ENCODE peak calls at places on chromosomes 5 and 9, in six cellular contexts. E is SJSA1, A is lung, K is astrocyte, W is transverse colon, P is neuronal stem cell. Y is an unnamed sample. For H3K36me3 and H3K9me3, the result is how much of the 10 kb centered on the place peaks cover.

GRCh38 chr5:71681282-71681681 is 37.8 kb upstream of the CARTPT start:
- DNase-seq in W (no peak), E (no peak), K (peak), A (no peak), P (no peak), Y (no peak)

GRCh38 chr5:106755789-106756188 is 914.9 kb downstream of the EFNA5 start:
- DNase-seq in P (no peak), W (no peak), E (no peak), K (no peak), A (no peak), Y (no peak)

GRCh38 chr9:91180240-91180929 is 181.3 kb downstream of the AUH start:
- DNase-seq in W (no peak), K (no peak), A (peak), P (no peak), E (no peak), Y (no peak)

GRCh38 chr5:36199620-36200019 is 42.1 kb downstream of the NADK2 start:
- DNase-seq in A (no peak), E (no peak), W (no peak), K (peak), P (no peak), Y (no peak)

GRCh38 chr9:14433841-14434511 is 120.0 kb upstream of the NFIB start:
- DNase-seq in W (no peak), P (no peak), K (peak), A (no peak), E (peak), Y (no peak)

GRCh38 chr5:115773010-115773580 is 43.4 kb downstream of the CDO1 start:
- DNase-seq in A (no peak), P (no peak), W (no peak), K (no peak), E (no peak), Y (no peak)

GRCh38 chr9:99385814-99386279 is 163.8 kb downstream of the SEC61B start:
- DNase-seq in E (no peak), P (no peak), K (peak), W (no peak), A (no peak), Y (no peak)

GRCh38 chr5:127313847-127314473 is 23.4 kb downstream of the MEGF10 start:
- DNase-seq in E (peak), A (peak), W (peak), P (no peak), K (no peak), Y (peak)

GRCh38 chr5:93100976-93101375 is 480.0 kb downstream of the NR2F1-AS1 start:
- DNase-seq in W (no peak), P (no peak), K (peak), E (no peak), A (no peak), Y (no peak)

GRCh38 chr5:38237681-38238080 is 20.7 kb upstream of the EGFLAM start:
- DNase-seq in P (no peak), K (no peak), A (no peak), E (no peak), W (no peak), Y (no peak)

GRCh38 chr5:1642621-1643061 is 118.9 kb upstream of the LPCAT1 start:
- DNase-seq in W (no peak), A (no peak), E (no peak), K (no peak), P (no peak), Y (no peak)

GRCh38 chr5:178293815-178294214 is 61.2 kb upstream of the PHYKPL start:
- DNase-seq in P (no peak), W (no peak), K (no peak), E (no peak), A (no peak), Y (no peak)

GRCh38 chr5:128341056-128341455 is 197.0 kb downstream of the FBN2 start:
- DNase-seq in P (no peak), W (no peak), A (no peak), K (no peak), E (no peak), Y (no peak)

GRCh38 chr5:6221141-6221626 is 157.2 kb downstream of the MED10 start:
- DNase-seq in P (no peak), E (no peak), W (no peak), K (no peak), A (no peak), Y (no peak)

GRCh38 chr5:163841-164240 is 27.5 kb upstream of the LRRC14B start:
- DNase-seq in K (no peak), P (no peak), E (no peak), W (no peak), A (no peak), Y (no peak)

GRCh38 chr9:132949709-132950108 is 5.3 kb upstream of the TSC1 start:
- DNase-seq in A (no peak), E (no peak), K (no peak), W (no peak), P (no peak), Y (no peak)

GRCh38 chr9:19992556-19992955 is 203.7 kb upstream of the SLC24A2 start:
- DNase-seq in E (no peak), W (no peak), K (peak), P (no peak), A (no peak), Y (no peak)

GRCh38 chr9:81473708-81474107 is 215.6 kb downstream of the TLE1 start:
- DNase-seq in A (no peak), P (no peak), W (no peak), E (peak), K (no peak), Y (no peak)

GRCh38 chr9:98034593-98035546 is 21.7 kb upstream of the NANS start:
- DNase-seq in K (peak), W (peak), A (peak), P (peak), E (peak), Y (peak)

GRCh38 chr5:137376127-137376526 is 123.0 kb downstream of the SPOCK1 start:
- DNase-seq in K (no peak), E (no peak), A (peak), P (no peak), W (no peak), Y (no peak)

GRCh38 chr9:89413963-89414638 is 83.8 kb downstream of the SEMA4D start:
- DNase-seq in E (no peak), A (no peak), W (no peak), K (no peak), P (no peak), Y (no peak)

GRCh38 chr5:88515881-88516819 is 247.5 kb upstream of the TMEM161B start:
- DNase-seq in K (peak), W (no peak), E (no peak), A (no peak), P (no peak), Y (no peak)

GRCh38 chr5:169064093-169064492 is 236.8 kb downstream of the SLIT3 start:
- DNase-seq in W (no peak), A (peak), P (no peak), E (peak), K (no peak), Y (no peak)

GRCh38 chr9:109771084-109771483 is 8.9 kb upstream of the PALM2AKAP2 start:
- DNase-seq in P (peak), W (no peak), K (peak), E (peak), A (no peak), Y (no peak)

GRCh38 chr9:128375865-128376264 is 4.7 kb downstream of the URM1 start:
- DNase-seq in P (no peak), E (no peak), A (no peak), K (no peak), W (no peak), Y (no peak)

GRCh38 chr9:129150672-129151211 is 27.3 kb downstream of the IER5L start:
- DNase-seq in K (no peak), P (no peak), E (no peak), A (no peak), W (no peak), Y (no peak)

GRCh38 chr9:110099236-110099741 is 108.7 kb downstream of the C9orf152 start:
- DNase-seq in A (no peak), P (no peak), E (no peak), K (peak), W (no peak), Y (no peak)

GRCh38 chr5:84685121-84685520 is 300.4 kb upstream of the EDIL3 start:
- DNase-seq in E (no peak), K (peak), P (no peak), A (no peak), W (no peak), Y (no peak)

GRCh38 chr9:37421914-37422288 is 595 bp upstream of the GRHPR start:
- DNase-seq in W (no peak), P (no peak), E (no peak), K (no peak), A (no peak), Y (no peak)

GRCh38 chr9:76987594-76988200 is 31.8 kb upstream of the FOXB2 start:
- DNase-seq in W (peak), K (peak), E (peak), A (no peak), P (no peak), Y (no peak)

GRCh38 chr5:6541256-6542013 is 91.4 kb downstream of the NSUN2 start:
- DNase-seq in E (no peak), A (no peak), P (no peak), K (no peak), W (no peak), Y (no peak)

GRCh38 chr5:79505138-79505537 is 8.8 kb downstream of the HOMER1 start:
- DNase-seq in P (no peak), E (no peak), A (no peak), W (no peak), K (no peak), Y (no peak)

DNA sequence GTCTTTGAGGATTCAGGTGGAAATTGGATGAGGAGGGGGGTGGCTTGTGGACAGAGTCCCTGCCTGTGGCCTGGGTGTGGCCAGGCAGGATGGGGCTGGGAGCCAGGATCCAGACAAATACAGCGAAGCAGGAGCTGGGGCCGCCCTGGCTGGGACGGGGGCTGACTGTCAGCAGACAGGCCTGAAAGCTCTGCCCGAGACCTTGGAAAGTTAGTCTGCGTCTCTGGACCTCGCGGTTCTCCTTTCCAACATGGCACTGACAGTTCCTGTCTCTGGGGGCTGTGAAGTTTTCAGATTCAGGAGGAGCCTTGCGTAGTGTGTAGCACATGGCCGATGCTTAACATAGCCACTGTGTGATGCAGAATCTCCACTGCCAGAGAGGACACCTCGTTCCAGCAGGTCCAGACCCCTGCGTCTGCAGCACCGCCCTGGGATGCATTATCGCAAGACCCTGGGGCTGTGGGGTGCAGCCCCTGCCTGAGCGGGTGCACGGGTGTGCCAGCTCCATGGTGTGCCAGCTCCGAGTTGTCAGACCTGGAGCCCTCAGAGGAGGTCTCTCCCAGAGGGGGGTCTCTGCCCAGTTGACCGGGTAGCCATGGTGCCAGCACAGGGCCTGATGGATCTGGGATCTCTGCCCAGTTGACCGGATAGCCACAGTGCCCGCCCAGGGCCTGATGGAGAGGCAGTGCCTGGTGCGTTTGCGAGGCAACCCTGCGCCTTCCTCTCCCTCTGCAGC is 89.3 kb downstream of the COL5A1 start:
- DNase-seq in W (no peak), P (no peak), E (no peak), A (no peak), K (no peak), Y (no peak)
- H3K36me3 ChIP-seq in W (under half), P (under half), E (half or more), A (under half), K (under half), Y (under half)

GRCh38 chr5:142046191-142046590 is 33.4 kb upstream of the GNPDA1 start:
- DNase-seq in A (no peak), E (no peak), P (no peak), K (no peak), W (no peak), Y (no peak)
- H3K9me3 ChIP-seq in A (under half), E (under half), P (under half), K (under half), W (under half), Y (under half)

DNA sequence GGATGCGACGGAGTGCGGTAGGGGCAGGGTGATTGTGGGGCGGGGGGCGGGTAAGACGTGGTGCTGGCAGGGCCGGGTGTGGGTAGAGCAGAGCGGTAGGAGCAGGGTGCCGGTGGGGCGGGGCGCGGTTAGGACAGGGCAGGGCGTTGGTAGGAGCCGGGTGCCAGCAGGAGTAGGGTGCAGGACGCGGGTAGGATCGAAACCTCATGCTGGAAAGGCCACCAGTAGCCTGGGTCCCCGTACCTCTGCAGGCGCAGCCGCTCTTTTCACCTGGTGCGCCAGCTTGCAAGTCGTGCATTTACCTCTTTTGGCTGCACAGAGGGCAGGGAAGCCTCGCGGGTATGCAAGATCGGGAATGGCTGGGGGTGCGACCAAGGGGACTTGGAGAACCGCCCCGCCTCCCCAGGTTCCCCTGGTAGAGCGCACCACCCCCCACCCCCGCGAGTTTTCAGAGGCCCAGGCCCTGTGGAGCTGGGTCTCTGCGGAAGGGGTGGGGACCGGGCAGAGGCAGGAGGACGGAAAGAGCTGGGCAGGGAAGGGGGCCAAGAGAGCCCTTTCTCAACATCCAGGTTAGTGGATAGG is 104.8 kb upstream of the SIMC1 start:
- DNase-seq in A (no peak), P (no peak), E (no peak), K (no peak), W (no peak), Y (peak)
- H3K4me3 ChIP-seq in A (no peak), P (no peak), E (no peak), K (no peak), W (no peak), Y (peak)

GRCh38 chr5:125480901-125481300 is 734.5 kb upstream of the ZNF608 start:
- DNase-seq in A (no peak), P (no peak), E (no peak), W (no peak), K (no peak), Y (no peak)
- H3K36me3 ChIP-seq in A (under half), P (under half), E (under half), W (under half), K (under half), Y (under half)

DNA sequence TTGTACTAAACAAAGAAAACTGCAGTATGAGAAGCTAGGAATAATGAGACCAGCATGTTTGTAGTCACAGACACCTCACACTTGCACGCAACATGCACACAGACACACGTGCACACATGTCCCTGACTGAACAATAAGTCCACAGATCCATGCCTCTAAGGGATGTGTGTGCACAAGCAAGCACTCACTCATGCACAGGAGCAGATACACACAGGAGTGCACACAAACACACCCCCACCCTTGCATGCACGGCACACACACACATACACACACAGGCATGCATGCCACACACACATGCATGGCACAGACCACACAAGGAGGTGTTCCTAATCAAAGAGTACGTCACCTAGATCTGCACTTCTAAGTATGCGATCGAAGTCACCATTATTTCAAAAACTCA is 111.4 kb upstream of the FAM120A start:
- DNase-seq in P (no peak), W (no peak), E (no peak), A (no peak), K (no peak), Y (no peak)
- H3K9me3 ChIP-seq in P (under half), W (under half), E (under half), A (under half), K (under half), Y (under half)

DNA sequence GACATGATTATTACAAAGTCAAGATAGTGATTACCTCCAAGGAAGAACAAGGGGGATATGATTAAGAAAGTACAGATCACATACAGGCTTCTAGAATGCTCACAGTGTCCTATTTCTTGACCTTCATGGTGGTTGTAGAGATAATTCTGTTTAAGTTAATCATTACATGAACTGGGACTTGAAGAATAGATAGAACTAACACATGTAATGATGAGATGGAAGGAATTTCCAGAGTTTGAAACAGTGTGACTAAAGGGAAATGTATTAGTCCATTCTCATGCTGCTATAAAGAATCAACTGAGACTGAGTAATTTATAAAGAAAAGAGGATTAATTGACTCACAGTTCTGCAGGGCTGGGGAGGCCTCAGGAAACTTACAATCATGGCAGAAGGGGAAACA is 72.8 kb downstream of the LURAP1L start:
- DNase-seq in K (no peak), W (no peak), A (no peak), E (no peak), P (no peak), Y (no peak)
- H3K4me3 ChIP-seq in K (no peak), W (no peak), A (no peak), E (no peak), P (no peak), Y (no peak)

DNA sequence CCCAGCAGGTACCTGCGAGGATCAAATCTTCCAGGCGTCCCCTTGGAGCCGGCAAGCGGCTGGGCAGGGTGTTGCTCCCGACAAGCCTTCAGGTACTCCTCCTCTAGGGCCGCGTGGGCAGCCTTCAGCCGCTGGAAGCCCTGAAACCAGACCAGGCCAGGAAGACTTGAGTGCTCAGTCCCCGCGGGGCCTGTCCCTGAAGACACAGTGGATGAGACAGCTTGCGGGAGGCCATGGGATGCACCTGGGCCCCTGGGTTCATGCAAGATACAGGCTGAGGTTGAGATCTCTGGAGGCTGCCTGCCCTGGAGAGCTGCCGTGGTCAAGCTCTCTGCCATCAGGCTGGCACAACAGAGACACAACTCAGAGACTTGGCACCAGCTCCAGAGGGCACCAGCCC is 25.4 kb downstream of the AKNA start:
- DNase-seq in K (no peak), W (no peak), E (no peak), A (no peak), P (no peak), Y (no peak)
- H3K36me3 ChIP-seq in K (under half), W (half or more), E (under half), A (under half), P (under half), Y (half or more)

GRCh38 chr9:95954940-95955339 is 79.4 kb downstream of the ERCC6L2 start:
- DNase-seq in E (no peak), K (peak), W (no peak), A (no peak), P (no peak), Y (no peak)

GRCh38 chr9:95947118-95947517 is 71.6 kb downstream of the ERCC6L2 start:
- DNase-seq in E (no peak), W (no peak), A (no peak), K (peak), P (no peak), Y (no peak)

GRCh38 chr9:95953986-95954385 is 78.5 kb downstream of the ERCC6L2 start:
- DNase-seq in K (no peak), W (no peak), P (no peak), E (no peak), A (no peak), Y (no peak)

GRCh38 chr9:95952471-95952870 is 77.0 kb downstream of the ERCC6L2 start:
- DNase-seq in A (no peak), E (no peak), W (no peak), P (no peak), K (no peak), Y (no peak)
- H3K9me3 ChIP-seq in A (under half), E (under half), W (under half), P (under half), K (under half), Y (under half)

GRCh38 chr5:67149933-67150523 is 46.6 kb downstream of the CD180 start:
- DNase-seq in W (no peak), A (no peak), K (no peak), E (no peak), P (no peak), Y (no peak)

GRCh38 chr5:67146574-67146973 is 50.0 kb downstream of the CD180 start:
- DNase-seq in E (no peak), K (no peak), A (no peak), W (no peak), P (no peak), Y (no peak)

GRCh38 chr5:67146981-67147380 is 49.6 kb downstream of the CD180 start:
- DNase-seq in P (no peak), E (no peak), A (no peak), K (no peak), W (no peak), Y (no peak)

GRCh38 chr5:67147768-67148167 is 48.8 kb downstream of the CD180 start:
- DNase-seq in K (peak), P (no peak), E (no peak), W (no peak), A (no peak), Y (no peak)

GRCh38 chr5:67149057-67149634 is 47.5 kb downstream of the CD180 start:
- DNase-seq in E (no peak), K (no peak), P (no peak), A (no peak), W (no peak), Y (no peak)
- H3K4me3 ChIP-seq in E (no peak), K (no peak), P (no peak), A (no peak), W (no peak), Y (no peak)

GRCh38 chr5:53915120-53915519 is 354.7 kb downstream of the NDUFS4 start:
- DNase-seq in K (no peak), A (no peak), W (no peak), E (no peak), P (no peak), Y (no peak)
- H3K36me3 ChIP-seq in K (under half), A (under half), W (under half), E (under half), P (under half), Y (under half)

Y was measured in CD4-positive, alpha-beta memory T cell.